ENCODE peak calls at places on chromosomes 4 and X, in seven cellular contexts. R is hepatocyte, U is HCT116, P is PC-3, A is MM.1S, E is GM23338, W is neural progenitor cell. X is an unnamed sample.

GRCh38 chr4:149164282-149164681 is 651.4 kb downstream of the IQCM start:
- DNase-seq in E (peak), R (peak), U (no peak), P (no peak), W (peak), A (no peak), X (peak)

GRCh38 chr4:177191586-177191985 is 118.1 kb upstream of the NEIL3 start:
- DNase-seq in E (peak), W (no peak), A (no peak), R (no peak), P (no peak), U (no peak), X (no peak)

GRCh38 chr4:127410201-127410600 is 222.6 kb upstream of the INTU start:
- DNase-seq in P (no peak), U (no peak), A (no peak), R (no peak), W (no peak), E (no peak), X (peak)

GRCh38 chrX:43881410-43882293 is 598 bp downstream of the MAOB start:
- DNase-seq in R (peak), E (no peak), A (no peak), W (no peak), P (no peak), U (no peak), X (peak)

GRCh38 chrX:119579414-119579813 is 5.1 kb downstream of the UBE2A start:
- DNase-seq in E (no peak), A (no peak), P (no peak), U (no peak), W (no peak), R (no peak), X (no peak)

GRCh38 chr4:134862116-134862515 is 660.5 kb upstream of the PABPC4L start:
- DNase-seq in R (no peak), P (peak), W (no peak), U (no peak), A (no peak), E (no peak), X (no peak)

GRCh38 chrX:51759055-51759454 is 15.8 kb downstream of the GSPT2 start:
- DNase-seq in R (no peak), P (no peak), U (no peak), W (no peak), E (peak), A (no peak), X (no peak)

GRCh38 chrX:16662402-16662801 is 12.4 kb downstream of the S100G start:
- DNase-seq in R (no peak), P (peak), U (no peak), E (no peak), A (no peak), W (no peak), X (no peak)

GRCh38 chr4:38923746-38924145 is 56.1 kb downstream of the FAM114A1 start:
- DNase-seq in E (no peak), R (no peak), W (no peak), A (no peak), P (no peak), U (no peak), X (no peak)

GRCh38 chr4:129545599-129546278 is 449.8 kb downstream of the C4orf33 start:
- DNase-seq in W (peak), U (no peak), E (no peak), A (no peak), R (peak), P (peak), X (no peak)

GRCh38 chr4:180169394-180169793 is 2073.8 kb upstream of the TENM3 start:
- DNase-seq in P (no peak), W (no peak), A (no peak), E (no peak), U (no peak), R (no peak), X (no peak)

GRCh38 chr4:140238353-140239041 is 84.5 kb upstream of the MAML3 start:
- DNase-seq in A (no peak), P (no peak), W (peak), E (peak), R (peak), U (no peak), X (peak)

GRCh38 chr4:37865450-37865849 is 25.4 kb upstream of the TBC1D1 start:
- DNase-seq in W (no peak), P (no peak), U (no peak), E (no peak), R (no peak), A (no peak), X (no peak)

GRCh38 chr4:152808670-152809069 is 28.9 kb downstream of the ARFIP1 start:
- DNase-seq in A (no peak), P (no peak), R (no peak), W (no peak), U (no peak), E (peak), X (no peak)

GRCh38 chrX:123087326-123087725 is 96.8 kb upstream of the GRIA3 start:
- DNase-seq in R (no peak), E (no peak), U (no peak), P (peak), W (no peak), A (no peak), X (peak)

GRCh38 chr4:3305610-3306371 is 13.0 kb downstream of the RGS12 start:
- DNase-seq in A (no peak), P (no peak), R (no peak), U (no peak), E (no peak), W (peak), X (peak)

GRCh38 chr4:37438880-37439279 is 194.3 kb downstream of the NWD2 start:
- DNase-seq in U (no peak), R (no peak), P (peak), A (no peak), E (no peak), W (no peak), X (peak)

GRCh38 chr4:94559351-94559806 is 107.6 kb downstream of the PDLIM5 start:
- DNase-seq in U (no peak), P (peak), E (no peak), W (no peak), A (no peak), R (no peak), X (peak)

GRCh38 chrX:1341531-1342179 is 5.1 kb downstream of the IL3RA start:
- DNase-seq in U (no peak), W (no peak), A (no peak), P (no peak), E (no peak), R (no peak), X (no peak)

GRCh38 chrX:20531667-20532066 is 265.0 kb upstream of the RPS6KA3 start:
- DNase-seq in R (no peak), E (no peak), P (peak), W (no peak), U (no peak), A (no peak), X (peak)

GRCh38 chr4:55173580-55173979 is 48.2 kb upstream of the KDR start:
- DNase-seq in P (peak), R (no peak), E (no peak), A (no peak), U (no peak), W (no peak), X (peak)

GRCh38 chr4:140300271-140300970 is 73.0 kb upstream of the SCOC start:
- DNase-seq in P (peak), R (peak), W (no peak), E (no peak), U (peak), A (no peak), X (peak)

GRCh38 chr4:125368684-125369083 is 53.9 kb downstream of the FAT4 start:
- DNase-seq in E (no peak), W (no peak), P (peak), R (peak), U (no peak), A (no peak), X (peak)

GRCh38 chr4:73868206-73869129 is 725 bp upstream of the CXCL1 start:
- DNase-seq in E (peak), P (peak), U (no peak), A (no peak), W (no peak), R (no peak), X (no peak)

GRCh38 chrX:22686138-22686541 is 313.6 kb upstream of the DDX53 start:
- DNase-seq in U (no peak), W (no peak), E (no peak), P (peak), A (no peak), R (no peak), X (no peak)

GRCh38 chr4:181078236-181078635 is 1165.0 kb upstream of the TENM3 start:
- DNase-seq in A (no peak), W (no peak), P (no peak), U (no peak), R (no peak), E (no peak), X (peak)

GRCh38 chrX:40005290-40006011 is 92.3 kb downstream of the BCOR start:
- DNase-seq in A (no peak), U (no peak), W (peak), P (no peak), R (no peak), E (peak), X (no peak)
- TF ChIP-seq EZH2 in A (no peak), U (no peak), W (peak), P (no peak), R (no peak), E (peak), X (no peak)

DNA sequence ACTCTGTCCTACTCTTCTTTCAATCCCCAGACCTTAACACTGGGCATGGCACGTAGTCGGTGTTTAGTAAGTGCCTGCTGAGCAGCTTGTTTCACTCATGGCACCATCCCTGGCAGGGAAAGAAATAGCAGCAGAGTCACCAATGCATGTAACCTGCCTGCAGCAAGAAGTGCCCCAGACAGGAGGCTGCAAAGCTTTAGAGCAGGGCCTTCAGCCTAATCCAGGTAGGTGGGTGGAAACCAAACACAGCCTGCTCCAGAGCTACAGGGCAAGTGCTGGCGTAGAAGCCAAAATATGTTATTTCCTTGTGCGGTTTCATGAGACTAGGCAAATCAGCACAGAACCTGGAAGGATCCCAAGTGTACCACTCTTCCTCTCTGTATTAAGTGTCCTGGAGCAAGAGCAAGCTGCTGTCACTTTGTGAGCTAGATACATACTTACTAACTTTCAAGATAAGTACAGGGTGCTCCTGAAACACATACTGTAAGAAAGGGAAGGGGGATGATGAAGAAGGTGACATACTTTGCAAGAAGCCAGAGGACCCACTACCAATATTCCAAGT is 5.5 kb downstream of the PROM1 start:
- DNase-seq in E (no peak), R (no peak), A (no peak), U (no peak), P (no peak), W (no peak), X (no peak)
- TF ChIP-seq EZH2phosphoT487 in E (no peak), R (no peak), A (no peak), U (no peak), P (no peak), W (no peak), X (no peak)

GRCh38 chrX:109782994-109783711 is 50.1 kb upstream of the ACSL4 start:
- DNase-seq in E (no peak), A (peak), R (no peak), U (no peak), P (no peak), W (no peak), X (peak)
- H3K4me3 ChIP-seq in E (no peak), A (peak), R (no peak), U (no peak), P (no peak), W (no peak), X (no peak)

DNA sequence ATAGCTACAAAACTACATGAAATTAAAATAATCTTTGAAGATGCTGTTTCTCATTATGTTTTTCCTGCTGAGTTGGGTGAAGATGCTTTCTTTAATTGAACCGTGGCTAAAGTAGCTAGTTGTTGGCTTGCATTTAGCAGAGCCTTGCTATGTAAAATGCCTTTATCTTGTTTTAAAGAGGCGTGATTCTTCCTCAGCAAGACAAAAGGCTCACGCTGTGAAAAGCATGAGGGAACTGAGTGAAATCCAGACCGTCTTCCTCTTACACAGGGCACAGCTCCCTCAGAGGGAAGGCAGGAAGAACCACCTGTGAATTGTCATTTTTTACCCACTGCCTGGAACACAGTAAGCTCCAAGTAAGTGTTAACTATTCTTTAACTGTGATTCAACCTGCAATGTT is 39.0 kb upstream of the ZNF518B start:
- DNase-seq in U (no peak), W (peak), R (no peak), E (peak), A (no peak), P (no peak), X (no peak)
- TF ChIP-seq EZH2 in U (no peak), W (no peak), R (no peak), E (no peak), A (no peak), P (no peak), X (no peak)

GRCh38 chrX:41447897-41448296 is 754 bp downstream of the NYX start:
- DNase-seq in W (no peak), R (no peak), U (no peak), P (no peak), A (no peak), E (no peak), X (no peak)

GRCh38 chrX:41449615-41450014 is 2.5 kb downstream of the NYX start:
- DNase-seq in W (no peak), U (no peak), E (no peak), A (peak), R (no peak), P (peak), X (peak)

GRCh38 chrX:41449138-41449537 is 2.0 kb downstream of the NYX start:
- DNase-seq in P (no peak), R (no peak), E (no peak), A (no peak), U (no peak), W (no peak), X (no peak)

GRCh38 chrX:41452972-41453371 is 5.8 kb downstream of the NYX start:
- DNase-seq in P (no peak), U (no peak), E (no peak), R (no peak), W (no peak), A (no peak), X (peak)

DNA sequence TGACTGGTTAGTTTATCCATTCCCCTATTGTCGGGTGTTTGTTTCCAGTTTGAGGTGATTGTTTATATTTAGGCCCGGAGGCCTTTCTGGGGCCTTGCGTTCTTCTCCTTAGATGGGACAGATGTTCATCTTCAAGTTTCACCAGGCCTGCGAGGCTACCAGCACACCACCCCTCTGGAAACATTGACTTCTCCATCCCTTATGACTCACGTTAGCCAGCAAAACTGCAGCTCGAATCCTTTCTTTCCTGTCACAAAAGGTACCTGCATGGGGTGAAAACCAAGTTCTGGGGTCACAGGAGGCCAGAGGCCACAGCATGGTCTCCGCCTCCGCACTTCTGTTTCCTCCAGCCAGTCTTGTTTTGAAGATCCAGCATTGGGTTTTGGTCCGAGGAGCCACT is 5.4 kb downstream of the NYX start:
- DNase-seq in P (no peak), R (no peak), W (no peak), U (no peak), E (no peak), A (no peak), X (peak)
- TF ChIP-seq EZH2phosphoT487 in P (no peak), R (no peak), W (no peak), U (no peak), E (no peak), A (no peak), X (no peak)

DNA sequence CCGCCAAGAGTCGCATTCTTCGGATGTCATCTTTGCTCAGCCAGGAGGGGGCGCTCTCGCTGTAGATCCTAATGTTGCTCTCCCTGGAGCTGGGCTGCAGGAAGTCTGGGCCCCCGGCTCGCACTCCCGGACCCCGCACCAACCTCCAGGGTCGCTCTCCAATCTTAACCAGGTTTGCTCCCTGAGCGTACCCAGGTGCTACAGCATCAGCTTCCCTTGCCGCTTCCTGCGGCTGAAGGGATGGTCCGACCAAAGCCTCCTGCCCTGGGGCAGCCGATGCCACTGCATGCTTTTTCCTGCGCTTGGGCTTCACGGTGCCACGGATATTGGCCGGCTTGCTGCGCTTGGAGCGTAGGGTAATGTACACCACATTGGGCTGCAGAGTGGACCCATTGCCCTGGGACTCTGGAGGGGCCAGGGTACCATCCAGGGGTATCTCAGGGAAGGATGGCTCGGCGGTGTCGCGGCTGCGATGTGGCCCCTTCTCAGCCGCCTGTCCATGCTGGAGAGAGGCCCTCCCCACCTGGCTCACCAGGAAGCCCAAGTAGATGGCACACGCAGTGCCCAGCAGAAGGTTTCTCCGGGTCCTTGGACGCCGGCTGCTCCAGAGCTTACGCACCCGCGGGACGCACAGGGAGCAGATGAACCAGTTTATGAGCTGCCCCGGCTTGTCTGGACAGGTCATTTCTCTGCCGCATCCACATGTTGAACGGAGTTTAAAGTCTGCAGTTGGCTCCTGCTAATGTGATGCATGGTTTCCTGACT is 2.0 kb downstream of the GASK1B start:
- DNase-seq in A (no peak), U (no peak), W (no peak), E (peak), P (peak), R (peak), X (peak)
- H3K4me3 ChIP-seq in A (no peak), U (no peak), W (no peak), E (no peak), P (peak), R (peak), X (peak)

GRCh38 chr4:15653430-15653829 is 1.7 kb downstream of the FBXL5 start:
- DNase-seq in P (no peak), A (peak), U (no peak), W (no peak), R (no peak), E (no peak), X (no peak)

GRCh38 chr4:15653864-15654391 is 1.2 kb downstream of the FBXL5 start:
- DNase-seq in A (peak), P (peak), R (peak), E (peak), W (peak), U (no peak), X (peak)

GRCh38 chr4:15656038-15656470 is 897 bp upstream of the FBXL5 start:
- DNase-seq in W (peak), E (peak), P (no peak), R (no peak), A (no peak), U (no peak), X (no peak)

GRCh38 chr4:15655223-15656037 is at the start of gene FBXL5:
- DNase-seq in E (peak), A (peak), P (peak), R (peak), U (no peak), W (peak), X (peak)

GRCh38 chr4:15654556-15655222 is 468 bp downstream of the FBXL5 start:
- DNase-seq in A (peak), P (peak), E (peak), W (peak), U (no peak), R (peak), X (peak)
- TF ChIP-seq EZH2 in A (no peak), P (no peak), E (no peak), W (no peak), U (no peak), R (no peak), X (no peak)

DNA sequence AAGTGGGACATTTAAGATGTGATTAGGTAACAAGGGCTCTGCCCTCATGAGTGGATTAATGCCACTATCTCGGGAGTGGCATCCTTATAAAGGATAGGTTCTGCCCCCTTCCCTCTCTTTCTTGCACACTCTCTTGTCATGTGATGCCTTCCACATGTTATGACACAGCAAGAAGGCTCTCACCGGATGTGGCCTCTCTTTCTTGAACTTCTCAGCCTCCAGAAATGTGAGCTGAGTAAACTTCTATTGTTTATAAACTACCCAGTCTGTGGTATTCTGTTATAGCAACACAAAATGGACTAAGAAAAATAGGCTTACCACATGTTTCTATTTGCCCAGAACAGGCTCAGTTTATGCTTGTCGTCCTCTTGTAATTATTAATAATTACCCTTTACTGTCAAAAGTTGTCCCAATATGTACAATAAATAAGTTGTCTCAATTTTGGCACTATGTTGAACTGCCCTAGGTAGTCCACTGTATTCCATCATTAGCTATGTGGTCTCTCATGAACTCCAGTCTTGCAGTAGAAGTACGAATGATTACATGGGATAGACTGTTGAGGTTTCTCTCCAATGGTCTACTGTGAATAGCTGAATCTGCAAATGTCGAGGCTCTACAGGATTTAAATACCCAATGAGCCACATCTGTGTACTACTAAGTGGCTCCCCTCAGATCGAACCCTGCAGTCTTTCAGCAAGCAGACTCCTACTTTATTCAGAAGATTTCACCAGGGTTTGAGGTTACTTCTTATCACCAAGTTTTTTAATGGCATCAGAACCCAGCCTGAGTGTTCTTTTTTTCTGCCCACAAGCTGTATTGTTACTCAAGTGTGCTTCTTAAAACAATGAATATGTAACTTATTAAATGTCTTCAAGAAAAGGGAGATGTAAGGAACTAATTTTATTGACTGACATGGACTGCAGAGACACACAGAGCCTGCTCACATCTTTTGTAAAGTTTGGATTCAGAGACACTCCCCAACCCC is 102.0 kb upstream of the LEF1 start:
- DNase-seq in E (no peak), W (no peak), A (peak), R (no peak), P (peak), U (no peak), X (peak)
- TF ChIP-seq EZH2phosphoT487 in E (no peak), W (no peak), A (no peak), R (no peak), P (no peak), U (no peak), X (no peak)

X was measured in GM23248.